ENCODE peak calls at places on chromosomes 5 and 9, in eight cellular contexts. Y is lower lobe of right lung; S is fibroblast of lung; C is psoas muscle; K is gastrocnemius medialis; J is A549; A is heart right ventricle; M is CD8-positive, alpha-beta memory T cell. I is an unnamed sample.

GRCh38 chr5:111694183-111694582 is 62.8 kb downstream of the NREP start:
- DNase-seq in Y (no peak), S (peak; percentile 43), C (no peak), K (no peak), J (peak; percentile 22), A (no peak), M (no peak), I (no peak)

GRCh38 chr5:147084702-147085101 is 150.1 kb upstream of the STK32A start:
- DNase-seq in Y (no peak), S (no peak), C (no peak), K (no peak), J (no peak), A (no peak), M (no peak), I (no peak)

GRCh38 chr9:113742471-113742870 is 133.6 kb upstream of the ZNF618 start:
- DNase-seq in Y (no peak), S (no peak), C (no peak), K (no peak), J (no peak), A (no peak), M (no peak), I (no peak)

GRCh38 chr9:34190996-34191892 is 12.4 kb downstream of the UBAP1 start:
- DNase-seq in Y (no peak), S (peak; percentile 40), C (no peak), K (no peak), J (peak; percentile 71), A (no peak), M (no peak), I (no peak)

GRCh38 chr5:95899848-95900247 is 61.8 kb downstream of the ELL2 start:
- DNase-seq in Y (no peak), S (no peak), C (no peak), K (no peak), J (no peak), A (no peak), M (no peak), I (no peak)

GRCh38 chr5:573976-574375 is 38.2 kb upstream of the CEP72 start:
- DNase-seq in Y (no peak), S (no peak), C (no peak), K (no peak), J (no peak), A (no peak), M (no peak), I (no peak)

GRCh38 chr5:82406200-82406773 is 128.1 kb upstream of the RPS23 start:
- DNase-seq in Y (no peak), S (peak; percentile 96), C (no peak), K (no peak), J (no peak), A (no peak), M (no peak), I (no peak)

GRCh38 chr9:23492126-23493002 is 333.7 kb downstream of the ELAVL2 start:
- DNase-seq in Y (no peak), S (peak; percentile 27), C (no peak), K (no peak), J (peak; percentile 47), A (no peak), M (no peak), I (no peak)

GRCh38 chr9:37350486-37351190 is 71.9 kb upstream of the GRHPR start:
- DNase-seq in Y (no peak), S (peak; percentile 78), C (no peak), K (no peak), J (no peak), A (no peak), M (no peak), I (no peak)

GRCh38 chr9:131669234-131670172 is 70.4 kb downstream of the RAPGEF1 start:
- DNase-seq in Y (no peak), S (no peak), C (no peak), K (no peak), J (no peak), A (no peak), M (no peak), I (no peak)

GRCh38 chr9:93902051-93902779 is 52.9 kb downstream of the BARX1 start:
- DNase-seq in Y (no peak), S (no peak), C (peak; percentile 4), K (peak; percentile 5), J (no peak), A (no peak), M (no peak), I (peak; percentile 34)

GRCh38 chr5:135576075-135576599 is 2.7 kb downstream of the CXCL14 start:
- DNase-seq in Y (no peak), S (peak; percentile 61), C (no peak), K (no peak), J (no peak), A (no peak), M (no peak), I (no peak)

GRCh38 chr5:98705841-98706240 is 67.6 kb upstream of the RGMB start:
- DNase-seq in Y (no peak), S (peak; percentile 31), C (no peak), K (no peak), J (no peak), A (no peak), M (no peak), I (no peak)

GRCh38 chr9:110069326-110070248 is 138.4 kb downstream of the C9orf152 start:
- DNase-seq in Y (peak; percentile 66), S (peak; percentile 94), C (peak; percentile 54), K (no peak), J (peak; percentile 32), A (peak; percentile 30), M (no peak), I (no peak)

GRCh38 chr9:135408676-135409254 is 70.8 kb upstream of the PPP1R26 start:
- DNase-seq in Y (no peak), S (no peak), C (no peak), K (no peak), J (no peak), A (no peak), M (no peak), I (no peak)

GRCh38 chr5:95963650-95964410 is 2.2 kb upstream of the ELL2 start:
- DNase-seq in Y (no peak), S (peak; percentile 52), C (no peak), K (no peak), J (no peak), A (no peak), M (no peak), I (no peak)

GRCh38 chr5:146027746-146028145 is 77.6 kb downstream of the PLAC8L1 start:
- DNase-seq in Y (no peak), S (peak; percentile 60), C (no peak), K (no peak), J (peak; percentile 62), A (no peak), M (no peak), I (no peak)

GRCh38 chr5:38926121-38926520 is 80.3 kb downstream of the OSMR start:
- DNase-seq in Y (no peak), S (peak; percentile 69), C (no peak), K (no peak), J (no peak), A (no peak), M (no peak), I (no peak)

GRCh38 chr5:179803651-179804598 is 2.7 kb downstream of the MGAT4B start:
- DNase-seq in Y (peak; percentile 59), S (no peak), C (no peak), K (peak; percentile 21), J (no peak), A (no peak), M (peak; percentile 48), I (no peak)

GRCh38 chr5:173283318-173284288 is 44.6 kb downstream of the STC2 start:
- DNase-seq in Y (peak; percentile 85), S (peak; percentile 65), C (peak; percentile 78), K (peak; percentile 55), J (peak; percentile 82), A (peak; percentile 84), M (peak; percentile 71), I (peak; percentile 56)
- H3K4me3 ChIP-seq in Y (peak overlapping the region; percentile 30), S (peak overlapping the region; percentile 31), C (peak overlapping the region; percentile 43), K (no peak overlapping the region), J (peak overlapping the region; percentile 34), A (no peak overlapping the region), M (peak overlapping the region; percentile 12), I (peak overlapping the region; percentile 20)

GRCh38 chr5:11046160-11046559 is 285.1 kb upstream of the DAP start:
- DNase-seq in Y (no peak), S (no peak), C (no peak), K (no peak), J (peak; percentile 14), A (no peak), M (no peak), I (no peak)
- H3K27ac ChIP-seq in Y (no peak overlapping the region), S (no peak overlapping the region), C (no peak overlapping the region), K (no peak overlapping the region), J (no peak overlapping the region), A (no peak overlapping the region), M (no peak overlapping the region), I (no peak overlapping the region)

GRCh38 chr5:32283061-32283460 is 29.7 kb downstream of the MTMR12 start:
- DNase-seq in Y (no peak), S (no peak), C (no peak), K (no peak), J (no peak), A (no peak), M (no peak), I (no peak)
- H3K4me1 ChIP-seq in Y (peaks cover 4% of the 10 kb centered on the region), S (peaks cover 4% of the 10 kb centered on the region), C (peaks cover 20% of the 10 kb centered on the region), K (peaks cover 15% of the 10 kb centered on the region), J (peaks cover 10% of the 10 kb centered on the region), A (peaks cover 12% of the 10 kb centered on the region), M (peaks cover 4% of the 10 kb centered on the region), I (peaks cover 5% of the 10 kb centered on the region)

GRCh38 chr5:56004874-56005273 is 10.1 kb upstream of the IL6ST start:
- DNase-seq in Y (no peak), S (no peak), C (no peak), K (no peak), J (no peak), A (no peak), M (no peak), I (no peak)

GRCh38 chr5:56003179-56003578 is 8.4 kb upstream of the IL6ST start:
- DNase-seq in Y (no peak), S (peak; percentile 56), C (peak; percentile 41), K (peak; percentile 81), J (peak; percentile 92), A (no peak), M (no peak), I (no peak)

GRCh38 chr5:56003633-56004032 is 8.9 kb upstream of the IL6ST start:
- DNase-seq in Y (no peak), S (peak; percentile 33), C (no peak), K (peak; percentile 88), J (no peak), A (no peak), M (no peak), I (no peak)

GRCh38 chr5:56006094-56006493 is 11.3 kb upstream of the IL6ST start:
- DNase-seq in Y (no peak), S (no peak), C (no peak), K (no peak), J (no peak), A (no peak), M (no peak), I (no peak)

DNA sequence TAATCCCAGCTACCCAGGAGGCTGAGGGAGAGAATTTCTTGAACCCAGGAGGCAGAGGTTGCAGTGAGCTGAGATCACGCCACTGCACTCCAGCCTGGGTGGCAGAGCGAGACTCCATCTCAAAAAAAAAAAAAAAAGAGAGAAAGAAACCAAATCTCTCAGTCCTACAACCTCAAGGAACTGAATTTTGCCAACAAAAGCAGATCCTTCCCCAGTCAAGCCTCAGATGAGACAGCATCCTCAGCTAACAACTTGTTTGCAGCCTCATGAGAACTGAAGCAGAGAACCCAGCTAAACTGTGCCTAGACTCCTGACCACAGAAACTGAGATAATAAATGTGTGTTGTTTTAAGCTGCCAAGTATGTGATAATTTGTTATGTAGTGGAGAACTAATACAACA is 7.5 kb upstream of the IL6ST start:
- DNase-seq in Y (no peak), S (no peak), C (no peak), K (no peak), J (no peak), A (no peak), M (no peak), I (no peak)
- H3K4me3 ChIP-seq in Y (no peak overlapping the region), S (no peak overlapping the region), C (no peak overlapping the region), K (no peak overlapping the region), J (no peak overlapping the region), A (no peak overlapping the region), M (no peak overlapping the region), I (no peak overlapping the region)

I was measured in CD8-positive, alpha-beta T cell.